ENCODE peak calls at places on chromosomes 13 and 19, in seven cellular contexts. B is sigmoid colon; C is lower lobe of right lung; R is esophagus squamous epithelium; X is brain microvascular endothelial cell; D is aorta; I is CD8-positive, alpha-beta memory T cell. W is an unnamed sample.

GRCh38 chr13:114151565-114152284 is 19.3 kb upstream of the RASA3 start:
- DNase-seq in B (no peak), C (peak), R (no peak), X (no peak), D (peak), I (peak), W (peak)

GRCh38 chr13:74206061-74206561 is 71.9 kb upstream of the KLF12 start:
- DNase-seq in B (no peak), C (no peak), R (no peak), X (peak), D (no peak), I (no peak), W (peak)

GRCh38 chr13:47069133-47069532 is 172.3 kb upstream of the HTR2A start:
- DNase-seq in B (no peak), C (no peak), R (no peak), X (no peak), D (no peak), I (no peak), W (no peak)

GRCh38 chr19:17076539-17076919 is 952 bp downstream of the MYO9B start:
- DNase-seq in B (no peak), C (no peak), R (no peak), X (no peak), D (no peak), I (no peak), W (peak)

GRCh38 chr19:49217382-49217781 is 59.8 kb downstream of the TRPM4 start:
- DNase-seq in B (no peak), C (no peak), R (no peak), X (peak), D (no peak), I (no peak), W (no peak)

GRCh38 chr19:48671456-48671995 is 1.3 kb downstream of the NTN5 start:
- DNase-seq in B (no peak), C (no peak), R (no peak), X (no peak), D (no peak), I (no peak), W (no peak)

GRCh38 chr13:59671853-59672252 is 491.9 kb downstream of the DIAPH3 start:
- DNase-seq in B (no peak), C (no peak), R (no peak), X (no peak), D (no peak), I (no peak), W (no peak)

GRCh38 chr13:30421093-30422055 is 919 bp upstream of the UBE2L5 start:
- DNase-seq in B (peak), C (peak), R (peak), X (peak), D (peak), I (peak), W (peak)

GRCh38 chr13:44140146-44140545 is 233.5 kb upstream of the SERP2 start:
- DNase-seq in B (no peak), C (no peak), R (no peak), X (no peak), D (no peak), I (no peak), W (no peak)

GRCh38 chr13:109592776-109593175 is 193.6 kb downstream of the IRS2 start:
- DNase-seq in B (no peak), C (no peak), R (no peak), X (no peak), D (no peak), I (no peak), W (no peak)

GRCh38 chr19:12647490-12648071 is 19.0 kb downstream of the MAN2B1 start:
- DNase-seq in B (peak), C (peak), R (no peak), X (peak), D (peak), I (no peak), W (peak)

GRCh38 chr13:35840991-35841604 is 290.1 kb downstream of the DCLK1 start:
- DNase-seq in B (no peak), C (no peak), R (no peak), X (no peak), D (no peak), I (no peak), W (no peak)

GRCh38 chr19:54420383-54421168 is 5.3 kb downstream of the TTYH1 start:
- DNase-seq in B (peak), C (no peak), R (no peak), X (peak), D (no peak), I (no peak), W (no peak)

GRCh38 chr13:111903143-111903542 is 163.8 kb upstream of the SOX1 start:
- DNase-seq in B (peak), C (no peak), R (no peak), X (no peak), D (no peak), I (no peak), W (no peak)

GRCh38 chr19:51712461-51713081 is 11.2 kb downstream of the HAS1 start:
- DNase-seq in B (no peak), C (no peak), R (no peak), X (no peak), D (no peak), I (no peak), W (peak)

GRCh38 chr13:63403726-63404125 is 1988.1 kb upstream of the PCDH20 start:
- DNase-seq in B (no peak), C (no peak), R (no peak), X (no peak), D (no peak), I (no peak), W (no peak)

GRCh38 chr13:79196366-79196765 is 209.7 kb downstream of the RBM26 start:
- DNase-seq in B (no peak), C (no peak), R (no peak), X (no peak), D (no peak), I (no peak), W (no peak)

GRCh38 chr19:17424743-17425365 is 5.0 kb downstream of the MVB12A start:
- DNase-seq in B (no peak), C (no peak), R (no peak), X (peak), D (peak), I (no peak), W (peak)

GRCh38 chr13:66859934-66860867 is 369.9 kb downstream of the PCDH9 start:
- DNase-seq in B (no peak), C (no peak), R (no peak), X (no peak), D (no peak), I (no peak), W (no peak)

GRCh38 chr13:23025848-23026608 is 154.8 kb upstream of the SGCG start:
- DNase-seq in B (no peak), C (no peak), R (no peak), X (no peak), D (no peak), I (no peak), W (peak)

GRCh38 chr19:7482584-7483439 is 6.0 kb downstream of the PEX11G start:
- DNase-seq in B (no peak), C (peak), R (no peak), X (no peak), D (no peak), I (no peak), W (peak)

GRCh38 chr13:105663182-105663581 is 872.3 kb downstream of the EFNB2 start:
- DNase-seq in B (no peak), C (no peak), R (no peak), X (no peak), D (no peak), I (no peak), W (no peak)
- H3K4me3 ChIP-seq in B (no peak), C (no peak), R (no peak), X (no peak), D (no peak), I (no peak), W (no peak)

DNA sequence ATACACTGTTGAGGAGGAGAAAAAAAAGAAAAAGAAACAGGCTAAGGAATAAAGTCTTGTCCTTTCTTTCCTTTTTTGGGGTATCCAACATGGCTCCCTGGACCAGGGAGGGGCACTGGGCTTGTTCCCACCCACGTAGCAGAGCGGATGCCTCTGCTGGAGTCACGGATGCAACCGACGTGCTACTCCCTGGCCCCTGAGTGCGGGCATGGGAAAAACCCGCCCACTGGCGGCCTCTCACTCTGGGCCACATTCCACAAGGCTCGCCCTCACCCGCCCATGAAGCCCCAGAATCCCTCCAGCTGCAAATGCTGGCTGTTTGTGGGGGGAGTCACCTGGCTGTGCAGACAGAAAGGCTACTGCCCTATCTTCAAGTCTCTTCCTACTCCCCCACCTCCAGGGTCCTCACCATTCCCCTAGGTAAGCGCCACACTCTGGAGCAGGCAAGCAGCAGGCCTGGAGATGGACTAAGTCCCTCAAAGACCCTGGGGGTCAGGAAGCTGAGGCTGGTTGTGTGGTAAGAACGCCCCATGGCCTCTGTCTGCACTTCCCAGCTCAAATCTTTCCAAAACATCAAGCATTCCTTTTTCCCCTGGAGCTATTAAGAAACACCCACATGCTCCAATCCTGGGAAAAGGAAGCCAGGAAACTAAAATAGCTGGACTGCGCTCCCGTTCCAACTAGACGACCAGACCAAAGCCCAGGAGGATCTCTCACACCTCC is 17.8 kb upstream of the EPHX3 start:
- DNase-seq in B (peak), C (no peak), R (no peak), X (peak), D (peak), I (no peak), W (peak)
- H3K4me3 ChIP-seq in B (no peak), C (no peak), R (no peak), X (no peak), D (no peak), I (no peak), W (no peak)

DNA sequence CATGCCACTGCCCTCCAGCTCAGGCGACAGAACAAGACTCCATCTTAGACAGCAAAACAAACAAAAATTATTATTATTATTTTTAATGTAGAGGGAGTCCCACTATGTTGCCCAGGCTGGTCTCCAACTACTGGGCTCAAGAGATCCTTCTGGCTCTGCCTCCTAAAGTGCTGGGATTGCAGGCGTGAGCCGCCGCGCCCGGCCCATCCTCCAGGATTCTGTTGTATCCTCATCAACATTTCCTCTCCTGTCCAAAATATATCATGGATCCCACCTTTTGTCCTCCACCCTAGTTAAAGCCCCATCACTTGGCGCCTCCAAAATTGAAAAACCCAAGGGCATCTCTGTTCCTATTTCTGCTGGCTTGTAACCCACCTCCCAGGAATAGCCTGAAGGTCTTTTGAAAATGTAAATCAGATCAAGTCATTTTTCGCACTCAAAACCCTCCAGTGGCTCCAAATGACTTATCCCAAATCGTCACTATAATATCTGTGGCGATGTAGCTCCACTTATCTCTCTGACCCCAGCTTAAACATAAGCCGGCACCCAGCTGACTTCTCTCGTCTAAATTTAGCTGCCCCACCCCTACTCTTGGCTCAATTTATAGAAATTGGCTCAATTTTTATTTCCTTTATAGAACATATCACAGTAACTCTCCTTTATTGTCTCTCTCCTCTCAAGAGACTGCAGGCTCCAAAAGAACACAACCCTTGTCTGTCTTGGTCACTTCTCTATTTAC is 1.1 kb downstream of the ZNF784 start:
- DNase-seq in B (no peak), C (no peak), R (no peak), X (no peak), D (no peak), I (no peak), W (no peak)
- H3K4me3 ChIP-seq in B (no peak), C (no peak), R (no peak), X (no peak), D (no peak), I (peak), W (no peak)

GRCh38 chr13:39023316-39023715 is 14.6 kb downstream of the PROSER1 start:
- DNase-seq in B (no peak), C (no peak), R (no peak), X (no peak), D (no peak), I (no peak), W (peak)
- H3K4me3 ChIP-seq in B (no peak), C (no peak), R (no peak), X (no peak), D (no peak), I (no peak), W (no peak)

GRCh38 chr19:58500242-58500641 is 11.6 kb downstream of the SLC27A5 start:
- DNase-seq in B (no peak), C (no peak), R (no peak), X (no peak), D (no peak), I (no peak), W (no peak)
- H3K4me3 ChIP-seq in B (no peak), C (peak), R (no peak), X (peak), D (no peak), I (no peak), W (peak)

GRCh38 chr13:26583662-26584061 is 26.2 kb downstream of the WASF3 start:
- DNase-seq in B (no peak), C (no peak), R (no peak), X (no peak), D (no peak), I (no peak), W (no peak)
- H3K4me3 ChIP-seq in B (no peak), C (no peak), R (no peak), X (no peak), D (no peak), I (no peak), W (no peak)

DNA sequence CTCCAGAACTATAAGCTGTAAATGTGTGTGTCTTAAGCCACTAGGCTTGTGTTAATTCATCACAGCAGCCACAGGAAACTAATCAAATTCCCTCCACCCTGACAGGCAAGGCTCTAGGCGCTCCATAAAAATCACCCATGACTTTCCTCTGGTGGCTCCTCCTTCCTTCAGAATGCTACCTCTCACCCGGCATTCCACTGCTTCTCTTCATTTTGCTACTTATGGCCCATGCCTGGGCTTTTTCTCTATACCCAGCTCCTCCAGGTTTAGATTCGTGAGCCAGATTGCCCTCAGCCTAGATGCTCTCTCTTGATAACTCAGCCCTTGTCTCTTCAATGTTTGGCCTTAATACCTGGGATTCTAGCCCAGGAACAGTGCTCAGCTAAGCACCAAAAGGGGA is 36.4 kb upstream of the MBNL2 start:
- DNase-seq in B (no peak), C (no peak), R (no peak), X (no peak), D (no peak), I (no peak), W (no peak)
- H3K4me3 ChIP-seq in B (no peak), C (no peak), R (no peak), X (no peak), D (no peak), I (no peak), W (no peak)